ENCODE peak calls at places on chromosomes 5 and 9, in eight cellular contexts. One of them, this sample, is unnamed.

GRCh38 chr9:24487946-24488345 is 57.8 kb downstream of the IZUMO3 start:
- DNase-seq in activated CD4-positive, alpha-beta T cell treated with anti-CD3 and anti-CD28 coated beads, Interleukin-2, amount 50 U/mL, for 1 hour: no peak
- DNase-seq in glomerular endothelial cell: no peak
- DNase-seq in AG09309: no peak
- DNase-seq in HFFc6: no peak
- DNase-seq in astrocyte of the spinal cord: no peak
- DNase-seq in nephron progenitor cell: no peak
- DNase-seq in left ventricle myocardium inferior: no peak
- DNase-seq in this sample: no peak

GRCh38 chr5:65474129-65474711 is 7.5 kb downstream of the ADAMTS6 start:
- DNase-seq in activated CD4-positive, alpha-beta T cell treated with anti-CD3 and anti-CD28 coated beads, Interleukin-2, amount 50 U/mL, for 1 hour: no peak
- DNase-seq in glomerular endothelial cell: no peak
- DNase-seq in AG09309: no peak
- DNase-seq in HFFc6: no peak
- DNase-seq in astrocyte of the spinal cord: no peak
- DNase-seq in nephron progenitor cell: no peak
- DNase-seq in left ventricle myocardium inferior: no peak
- DNase-seq in this sample: no peak

GRCh38 chr5:132387649-132388117 is 18.2 kb downstream of the SLC22A5 start:
- DNase-seq in activated CD4-positive, alpha-beta T cell treated with anti-CD3 and anti-CD28 coated beads, Interleukin-2, amount 50 U/mL, for 1 hour: no peak
- DNase-seq in glomerular endothelial cell: no peak
- DNase-seq in AG09309: peak; percentile 97
- DNase-seq in HFFc6: peak; percentile 96
- DNase-seq in astrocyte of the spinal cord: peak; percentile 99
- DNase-seq in nephron progenitor cell: peak; percentile 23
- DNase-seq in left ventricle myocardium inferior: peak; percentile 48
- DNase-seq in this sample: no peak

GRCh38 chr5:32172908-32173393 is 1.2 kb downstream of the GOLPH3 start:
- DNase-seq in activated CD4-positive, alpha-beta T cell treated with anti-CD3 and anti-CD28 coated beads, Interleukin-2, amount 50 U/mL, for 1 hour: no peak
- DNase-seq in glomerular endothelial cell: no peak
- DNase-seq in AG09309: no peak
- DNase-seq in HFFc6: no peak
- DNase-seq in astrocyte of the spinal cord: peak; percentile 68
- DNase-seq in nephron progenitor cell: no peak
- DNase-seq in left ventricle myocardium inferior: no peak
- DNase-seq in this sample: no peak

GRCh38 chr9:3337515-3337914 is 188.3 kb downstream of the RFX3 start:
- DNase-seq in activated CD4-positive, alpha-beta T cell treated with anti-CD3 and anti-CD28 coated beads, Interleukin-2, amount 50 U/mL, for 1 hour: no peak
- DNase-seq in glomerular endothelial cell: peak; percentile 66
- DNase-seq in AG09309: peak; percentile 23
- DNase-seq in HFFc6: peak; percentile 33
- DNase-seq in astrocyte of the spinal cord: peak; percentile 72
- DNase-seq in nephron progenitor cell: no peak
- DNase-seq in left ventricle myocardium inferior: peak; percentile 16
- DNase-seq in this sample: no peak

GRCh38 chr5:158080112-158080511 is 221.2 kb upstream of the CLINT1 start:
- DNase-seq in activated CD4-positive, alpha-beta T cell treated with anti-CD3 and anti-CD28 coated beads, Interleukin-2, amount 50 U/mL, for 1 hour: no peak
- DNase-seq in glomerular endothelial cell: no peak
- DNase-seq in AG09309: no peak
- DNase-seq in HFFc6: no peak
- DNase-seq in astrocyte of the spinal cord: no peak
- DNase-seq in nephron progenitor cell: no peak
- DNase-seq in left ventricle myocardium inferior: no peak
- DNase-seq in this sample: no peak

GRCh38 chr5:139561655-139562451 is 714 bp downstream of the UBE2D2 start:
- DNase-seq in activated CD4-positive, alpha-beta T cell treated with anti-CD3 and anti-CD28 coated beads, Interleukin-2, amount 50 U/mL, for 1 hour: no peak
- DNase-seq in glomerular endothelial cell: no peak
- DNase-seq in AG09309: no peak
- DNase-seq in HFFc6: peak; percentile 13
- DNase-seq in astrocyte of the spinal cord: peak; percentile 22
- DNase-seq in nephron progenitor cell: peak; percentile 65
- DNase-seq in left ventricle myocardium inferior: no peak
- DNase-seq in this sample: peak; percentile 45

GRCh38 chr9:89975024-89975423 is 370.2 kb downstream of the GADD45G start:
- DNase-seq in activated CD4-positive, alpha-beta T cell treated with anti-CD3 and anti-CD28 coated beads, Interleukin-2, amount 50 U/mL, for 1 hour: no peak
- DNase-seq in glomerular endothelial cell: no peak
- DNase-seq in AG09309: no peak
- DNase-seq in HFFc6: no peak
- DNase-seq in astrocyte of the spinal cord: no peak
- DNase-seq in nephron progenitor cell: no peak
- DNase-seq in left ventricle myocardium inferior: no peak
- DNase-seq in this sample: no peak

GRCh38 chr9:131837836-131838235 is 98.0 kb upstream of the RAPGEF1 start:
- DNase-seq in activated CD4-positive, alpha-beta T cell treated with anti-CD3 and anti-CD28 coated beads, Interleukin-2, amount 50 U/mL, for 1 hour: no peak
- DNase-seq in glomerular endothelial cell: no peak
- DNase-seq in AG09309: no peak
- DNase-seq in HFFc6: no peak
- DNase-seq in astrocyte of the spinal cord: no peak
- DNase-seq in nephron progenitor cell: no peak
- DNase-seq in left ventricle myocardium inferior: no peak
- DNase-seq in this sample: no peak

GRCh38 chr9:95817205-95817604 is 58.3 kb upstream of the ERCC6L2 start:
- DNase-seq in activated CD4-positive, alpha-beta T cell treated with anti-CD3 and anti-CD28 coated beads, Interleukin-2, amount 50 U/mL, for 1 hour: no peak
- DNase-seq in glomerular endothelial cell: no peak
- DNase-seq in AG09309: no peak
- DNase-seq in HFFc6: no peak
- DNase-seq in astrocyte of the spinal cord: no peak
- DNase-seq in nephron progenitor cell: no peak
- DNase-seq in left ventricle myocardium inferior: no peak
- DNase-seq in this sample: no peak

GRCh38 chr5:173644700-173645436 is 28.4 kb upstream of the BOD1 start:
- DNase-seq in activated CD4-positive, alpha-beta T cell treated with anti-CD3 and anti-CD28 coated beads, Interleukin-2, amount 50 U/mL, for 1 hour: no peak
- DNase-seq in glomerular endothelial cell: no peak
- DNase-seq in AG09309: no peak
- DNase-seq in HFFc6: no peak
- DNase-seq in astrocyte of the spinal cord: no peak
- DNase-seq in nephron progenitor cell: no peak
- DNase-seq in left ventricle myocardium inferior: no peak
- DNase-seq in this sample: no peak

GRCh38 chr5:140800816-140801493 is at the start of gene PCDHA3:
- DNase-seq in activated CD4-positive, alpha-beta T cell treated with anti-CD3 and anti-CD28 coated beads, Interleukin-2, amount 50 U/mL, for 1 hour: no peak
- DNase-seq in glomerular endothelial cell: no peak
- DNase-seq in AG09309: no peak
- DNase-seq in HFFc6: no peak
- DNase-seq in astrocyte of the spinal cord: peak; percentile 12
- DNase-seq in nephron progenitor cell: no peak
- DNase-seq in left ventricle myocardium inferior: no peak
- DNase-seq in this sample: no peak

GRCh38 chr9:96015876-96016686 is 140.6 kb downstream of the ERCC6L2 start:
- DNase-seq in activated CD4-positive, alpha-beta T cell treated with anti-CD3 and anti-CD28 coated beads, Interleukin-2, amount 50 U/mL, for 1 hour: no peak
- DNase-seq in glomerular endothelial cell: no peak
- DNase-seq in AG09309: no peak
- DNase-seq in HFFc6: no peak
- DNase-seq in astrocyte of the spinal cord: peak; percentile 42
- DNase-seq in nephron progenitor cell: no peak
- DNase-seq in left ventricle myocardium inferior: no peak
- DNase-seq in this sample: no peak

GRCh38 chr5:179780343-179780742 is 13.4 kb upstream of the LTC4S start:
- DNase-seq in activated CD4-positive, alpha-beta T cell treated with anti-CD3 and anti-CD28 coated beads, Interleukin-2, amount 50 U/mL, for 1 hour: no peak
- DNase-seq in glomerular endothelial cell: no peak
- DNase-seq in AG09309: no peak
- DNase-seq in HFFc6: no peak
- DNase-seq in astrocyte of the spinal cord: no peak
- DNase-seq in nephron progenitor cell: no peak
- DNase-seq in left ventricle myocardium inferior: no peak
- DNase-seq in this sample: no peak

GRCh38 chr5:127254729-127255284 is 35.8 kb upstream of the MEGF10 start:
- DNase-seq in activated CD4-positive, alpha-beta T cell treated with anti-CD3 and anti-CD28 coated beads, Interleukin-2, amount 50 U/mL, for 1 hour: no peak
- DNase-seq in glomerular endothelial cell: no peak
- DNase-seq in AG09309: no peak
- DNase-seq in HFFc6: peak; percentile 44
- DNase-seq in astrocyte of the spinal cord: peak; percentile 86
- DNase-seq in nephron progenitor cell: no peak
- DNase-seq in left ventricle myocardium inferior: no peak
- DNase-seq in this sample: no peak

GRCh38 chr5:179606910-179607448 is 16.5 kb downstream of the HNRNPH1 start:
- DNase-seq in activated CD4-positive, alpha-beta T cell treated with anti-CD3 and anti-CD28 coated beads, Interleukin-2, amount 50 U/mL, for 1 hour: no peak
- DNase-seq in glomerular endothelial cell: no peak
- DNase-seq in AG09309: no peak
- DNase-seq in HFFc6: no peak
- DNase-seq in astrocyte of the spinal cord: no peak
- DNase-seq in nephron progenitor cell: no peak
- DNase-seq in left ventricle myocardium inferior: no peak
- DNase-seq in this sample: no peak

GRCh38 chr5:130109152-130109551 is 204.9 kb downstream of the CHSY3 start:
- DNase-seq in activated CD4-positive, alpha-beta T cell treated with anti-CD3 and anti-CD28 coated beads, Interleukin-2, amount 50 U/mL, for 1 hour: no peak
- DNase-seq in glomerular endothelial cell: peak; percentile 14
- DNase-seq in AG09309: peak; percentile 8
- DNase-seq in HFFc6: no peak
- DNase-seq in astrocyte of the spinal cord: peak; percentile 57
- DNase-seq in nephron progenitor cell: no peak
- DNase-seq in left ventricle myocardium inferior: no peak
- DNase-seq in this sample: no peak

GRCh38 chr9:111839387-111839786 is 44.6 kb upstream of the SHOC1 start:
- DNase-seq in activated CD4-positive, alpha-beta T cell treated with anti-CD3 and anti-CD28 coated beads, Interleukin-2, amount 50 U/mL, for 1 hour: no peak
- DNase-seq in glomerular endothelial cell: no peak
- DNase-seq in AG09309: no peak
- DNase-seq in HFFc6: peak; percentile 45
- DNase-seq in astrocyte of the spinal cord: no peak
- DNase-seq in nephron progenitor cell: no peak
- DNase-seq in left ventricle myocardium inferior: no peak
- DNase-seq in this sample: no peak

GRCh38 chr5:180136661-180137381 is 65.3 kb upstream of the RNF130 start:
- DNase-seq in activated CD4-positive, alpha-beta T cell treated with anti-CD3 and anti-CD28 coated beads, Interleukin-2, amount 50 U/mL, for 1 hour: no peak
- DNase-seq in glomerular endothelial cell: no peak
- DNase-seq in AG09309: no peak
- DNase-seq in HFFc6: no peak
- DNase-seq in astrocyte of the spinal cord: no peak
- DNase-seq in nephron progenitor cell: no peak
- DNase-seq in left ventricle myocardium inferior: no peak
- DNase-seq in this sample: no peak

GRCh38 chr5:58891072-58891970 is 308.4 kb downstream of the RAB3C start:
- DNase-seq in activated CD4-positive, alpha-beta T cell treated with anti-CD3 and anti-CD28 coated beads, Interleukin-2, amount 50 U/mL, for 1 hour: peak; percentile 61
- DNase-seq in glomerular endothelial cell: peak; percentile 47
- DNase-seq in AG09309: peak; percentile 27
- DNase-seq in HFFc6: peak; percentile 67
- DNase-seq in astrocyte of the spinal cord: peak; percentile 94
- DNase-seq in nephron progenitor cell: peak; percentile 73
- DNase-seq in left ventricle myocardium inferior: peak; percentile 71
- DNase-seq in this sample: peak; percentile 58

GRCh38 chr5:42217791-42218190 is 205.4 kb upstream of the GHR start:
- DNase-seq in activated CD4-positive, alpha-beta T cell treated with anti-CD3 and anti-CD28 coated beads, Interleukin-2, amount 50 U/mL, for 1 hour: no peak
- DNase-seq in glomerular endothelial cell: no peak
- DNase-seq in AG09309: no peak
- DNase-seq in HFFc6: no peak
- DNase-seq in astrocyte of the spinal cord: no peak
- DNase-seq in nephron progenitor cell: no peak
- DNase-seq in left ventricle myocardium inferior: no peak
- DNase-seq in this sample: no peak

GRCh38 chr5:133778636-133779035 is 166.3 kb upstream of the FSTL4 start:
- DNase-seq in activated CD4-positive, alpha-beta T cell treated with anti-CD3 and anti-CD28 coated beads, Interleukin-2, amount 50 U/mL, for 1 hour: no peak
- DNase-seq in glomerular endothelial cell: no peak
- DNase-seq in AG09309: no peak
- DNase-seq in HFFc6: no peak
- DNase-seq in astrocyte of the spinal cord: no peak
- DNase-seq in nephron progenitor cell: no peak
- DNase-seq in left ventricle myocardium inferior: no peak
- DNase-seq in this sample: no peak

GRCh38 chr9:134396825-134397224 is 70.6 kb downstream of the RXRA start:
- DNase-seq in activated CD4-positive, alpha-beta T cell treated with anti-CD3 and anti-CD28 coated beads, Interleukin-2, amount 50 U/mL, for 1 hour: peak; percentile 34
- DNase-seq in glomerular endothelial cell: no peak
- DNase-seq in AG09309: no peak
- DNase-seq in HFFc6: no peak
- DNase-seq in astrocyte of the spinal cord: no peak
- DNase-seq in nephron progenitor cell: no peak
- DNase-seq in left ventricle myocardium inferior: no peak
- DNase-seq in this sample: peak; percentile 60

GRCh38 chr9:84851935-84852585 is 182.5 kb downstream of the NTRK2 start:
- DNase-seq in activated CD4-positive, alpha-beta T cell treated with anti-CD3 and anti-CD28 coated beads, Interleukin-2, amount 50 U/mL, for 1 hour: no peak
- DNase-seq in glomerular endothelial cell: peak; percentile 95
- DNase-seq in AG09309: peak; percentile 86
- DNase-seq in HFFc6: peak; percentile 82
- DNase-seq in astrocyte of the spinal cord: peak; percentile 94
- DNase-seq in nephron progenitor cell: no peak
- DNase-seq in left ventricle myocardium inferior: no peak
- DNase-seq in this sample: no peak

GRCh38 chr5:157520911-157521703 is 54.5 kb downstream of the ADAM19 start:
- DNase-seq in activated CD4-positive, alpha-beta T cell treated with anti-CD3 and anti-CD28 coated beads, Interleukin-2, amount 50 U/mL, for 1 hour: no peak
- DNase-seq in glomerular endothelial cell: no peak
- DNase-seq in AG09309: no peak
- DNase-seq in HFFc6: peak; percentile 32
- DNase-seq in astrocyte of the spinal cord: no peak
- DNase-seq in nephron progenitor cell: no peak
- DNase-seq in left ventricle myocardium inferior: peak; percentile 41
- DNase-seq in this sample: no peak

GRCh38 chr5:180021900-180022299 is 49.7 kb downstream of the RNF130 start:
- DNase-seq in activated CD4-positive, alpha-beta T cell treated with anti-CD3 and anti-CD28 coated beads, Interleukin-2, amount 50 U/mL, for 1 hour: no peak
- DNase-seq in glomerular endothelial cell: no peak
- DNase-seq in AG09309: no peak
- DNase-seq in HFFc6: no peak
- DNase-seq in astrocyte of the spinal cord: no peak
- DNase-seq in nephron progenitor cell: no peak
- DNase-seq in left ventricle myocardium inferior: no peak
- DNase-seq in this sample: no peak

GRCh38 chr5:60686164-60686563 is 13.8 kb downstream of the DEPDC1B start:
- DNase-seq in activated CD4-positive, alpha-beta T cell treated with anti-CD3 and anti-CD28 coated beads, Interleukin-2, amount 50 U/mL, for 1 hour: no peak
- DNase-seq in glomerular endothelial cell: no peak
- DNase-seq in AG09309: no peak
- DNase-seq in HFFc6: no peak
- DNase-seq in astrocyte of the spinal cord: no peak
- DNase-seq in nephron progenitor cell: no peak
- DNase-seq in left ventricle myocardium inferior: no peak
- DNase-seq in this sample: no peak

GRCh38 chr5:155738616-155739015 is 588.3 kb upstream of the SGCD start:
- DNase-seq in activated CD4-positive, alpha-beta T cell treated with anti-CD3 and anti-CD28 coated beads, Interleukin-2, amount 50 U/mL, for 1 hour: no peak
- DNase-seq in glomerular endothelial cell: no peak
- DNase-seq in AG09309: no peak
- DNase-seq in HFFc6: no peak
- DNase-seq in astrocyte of the spinal cord: no peak
- DNase-seq in nephron progenitor cell: no peak
- DNase-seq in left ventricle myocardium inferior: no peak
- DNase-seq in this sample: no peak

GRCh38 chr5:176528301-176528700 is 8.9 kb downstream of the RNF44 start:
- DNase-seq in activated CD4-positive, alpha-beta T cell treated with anti-CD3 and anti-CD28 coated beads, Interleukin-2, amount 50 U/mL, for 1 hour: no peak
- DNase-seq in glomerular endothelial cell: no peak
- DNase-seq in AG09309: no peak
- DNase-seq in HFFc6: no peak
- DNase-seq in astrocyte of the spinal cord: no peak
- DNase-seq in nephron progenitor cell: no peak
- DNase-seq in left ventricle myocardium inferior: no peak
- DNase-seq in this sample: no peak

GRCh38 chr9:2599896-2600295 is 21.7 kb upstream of the VLDLR start:
- DNase-seq in activated CD4-positive, alpha-beta T cell treated with anti-CD3 and anti-CD28 coated beads, Interleukin-2, amount 50 U/mL, for 1 hour: no peak
- DNase-seq in glomerular endothelial cell: no peak
- DNase-seq in AG09309: no peak
- DNase-seq in HFFc6: no peak
- DNase-seq in astrocyte of the spinal cord: no peak
- DNase-seq in nephron progenitor cell: no peak
- DNase-seq in left ventricle myocardium inferior: no peak
- DNase-seq in this sample: no peak

GRCh38 chr5:159886312-159886711 is 30.0 kb upstream of the ADRA1B start:
- DNase-seq in activated CD4-positive, alpha-beta T cell treated with anti-CD3 and anti-CD28 coated beads, Interleukin-2, amount 50 U/mL, for 1 hour: no peak
- DNase-seq in glomerular endothelial cell: no peak
- DNase-seq in AG09309: no peak
- DNase-seq in HFFc6: no peak
- DNase-seq in astrocyte of the spinal cord: no peak
- DNase-seq in nephron progenitor cell: no peak
- DNase-seq in left ventricle myocardium inferior: no peak
- DNase-seq in this sample: no peak

GRCh38 chr5:8234179-8234578 is 365.2 kb downstream of the MTRR start:
- DNase-seq in activated CD4-positive, alpha-beta T cell treated with anti-CD3 and anti-CD28 coated beads, Interleukin-2, amount 50 U/mL, for 1 hour: no peak
- DNase-seq in glomerular endothelial cell: no peak
- DNase-seq in AG09309: no peak
- DNase-seq in HFFc6: no peak
- DNase-seq in astrocyte of the spinal cord: no peak
- DNase-seq in nephron progenitor cell: no peak
- DNase-seq in left ventricle myocardium inferior: no peak
- DNase-seq in this sample: no peak

This sample was measured in activated gamma-delta T cell treated with Interleukin-2 at 50 U/mL for 16 hours.